ENCODE peak calls at places on chromosomes 12 and 14, in five cellular contexts. I is astrocyte; W is left ventricle myocardium inferior; F is effector memory CD4-positive, alpha-beta T cell; A is fibroblast of lung. H is an unnamed sample.

GRCh38 chr12:43580601-43581000 is 28.6 kb upstream of the ADAMTS20 start:
- DNase-seq in I (no peak), W (no peak), F (no peak), A (no peak), H (no peak)

GRCh38 chr12:122106891-122107660 is 28.5 kb downstream of the MLXIP start:
- DNase-seq in I (peak; percentile 91), W (peak; percentile 66), F (no peak), A (peak; percentile 37), H (peak; percentile 80)

GRCh38 chr12:34292736-34293625 is 270.7 kb downstream of the ALG10 start:
- DNase-seq in I (no peak), W (peak; percentile 5), F (no peak), A (no peak), H (peak; percentile 38)

GRCh38 chr12:57142727-57143126 is 4.7 kb downstream of the LRP1-AS start:
- DNase-seq in I (no peak), W (no peak), F (no peak), A (no peak), H (no peak)

GRCh38 chr14:55127491-55127951 is 1.5 kb upstream of the LGALS3 start:
- DNase-seq in I (peak; percentile 78), W (no peak), F (no peak), A (no peak), H (no peak)

GRCh38 chr14:86654558-86655184 is 1124.7 kb downstream of the FLRT2 start:
- DNase-seq in I (no peak), W (peak; percentile 23), F (peak; percentile 7), A (peak; percentile 47), H (peak; percentile 40)

GRCh38 chr12:52351196-52352059 is 15.9 kb downstream of the KRT85 start:
- DNase-seq in I (no peak), W (peak; percentile 50), F (peak; percentile 19), A (no peak), H (peak; percentile 69)

GRCh38 chr14:92352158-92352985 is 29.4 kb downstream of the SLC24A4 start:
- DNase-seq in I (no peak), W (no peak), F (no peak), A (peak; percentile 22), H (no peak)

GRCh38 chr12:21456291-21456780 is 18.9 kb downstream of the PYROXD1 start:
- DNase-seq in I (no peak), W (no peak), F (no peak), A (no peak), H (no peak)

GRCh38 chr14:21846227-21846885 is 172.7 kb upstream of the OR4E1 start:
- DNase-seq in I (no peak), W (no peak), F (peak; percentile 30), A (no peak), H (peak; percentile 46)

GRCh38 chr14:55973285-55973800 is 144.9 kb upstream of the PELI2 start:
- DNase-seq in I (no peak), W (no peak), F (no peak), A (no peak), H (no peak)

GRCh38 chr12:30862486-30862885 is 64.1 kb upstream of the TSPAN11 start:
- DNase-seq in I (peak; percentile 35), W (peak; percentile 64), F (no peak), A (peak; percentile 18), H (peak; percentile 57)

GRCh38 chr12:45575417-45575816 is 154.1 kb upstream of the ARID2 start:
- DNase-seq in I (no peak), W (no peak), F (no peak), A (no peak), H (no peak)

GRCh38 chr14:74960702-74961101 is 5.3 kb upstream of the PGF start:
- DNase-seq in I (no peak), W (no peak), F (no peak), A (no peak), H (no peak)

GRCh38 chr14:56359245-56359644 is 220.4 kb upstream of the TMEM260 start:
- DNase-seq in I (no peak), W (no peak), F (no peak), A (peak; percentile 42), H (no peak)

GRCh38 chr14:64768401-64769095 is 64.3 kb downstream of the PLEKHG3 start:
- DNase-seq in I (no peak), W (no peak), F (no peak), A (no peak), H (no peak)

GRCh38 chr12:6941786-6942185 is 1.8 kb upstream of the RNU7-1 start:
- DNase-seq in I (no peak), W (no peak), F (no peak), A (no peak), H (peak; percentile 66)

GRCh38 chr12:37543131-37543965 is 773.2 kb upstream of the ALG10B start:
- DNase-seq in I (no peak), W (no peak), F (no peak), A (no peak), H (no peak)
- H3K9me3 ChIP-seq in I (peaks cover 8% of the 10 kb centered on the region), W (no peaks in the 10 kb centered on the region), F (no peaks in the 10 kb centered on the region), A (no peaks in the 10 kb centered on the region), H (no peaks in the 10 kb centered on the region)

GRCh38 chr12:79673334-79673733 is 17.4 kb downstream of the PAWR start:
- DNase-seq in I (no peak), W (no peak), F (no peak), A (no peak), H (no peak)
- H3K4me3 ChIP-seq in I (no peak overlapping the region), W (no peak overlapping the region), F (no peak overlapping the region), A (no peak overlapping the region), H (no peak overlapping the region)

DNA sequence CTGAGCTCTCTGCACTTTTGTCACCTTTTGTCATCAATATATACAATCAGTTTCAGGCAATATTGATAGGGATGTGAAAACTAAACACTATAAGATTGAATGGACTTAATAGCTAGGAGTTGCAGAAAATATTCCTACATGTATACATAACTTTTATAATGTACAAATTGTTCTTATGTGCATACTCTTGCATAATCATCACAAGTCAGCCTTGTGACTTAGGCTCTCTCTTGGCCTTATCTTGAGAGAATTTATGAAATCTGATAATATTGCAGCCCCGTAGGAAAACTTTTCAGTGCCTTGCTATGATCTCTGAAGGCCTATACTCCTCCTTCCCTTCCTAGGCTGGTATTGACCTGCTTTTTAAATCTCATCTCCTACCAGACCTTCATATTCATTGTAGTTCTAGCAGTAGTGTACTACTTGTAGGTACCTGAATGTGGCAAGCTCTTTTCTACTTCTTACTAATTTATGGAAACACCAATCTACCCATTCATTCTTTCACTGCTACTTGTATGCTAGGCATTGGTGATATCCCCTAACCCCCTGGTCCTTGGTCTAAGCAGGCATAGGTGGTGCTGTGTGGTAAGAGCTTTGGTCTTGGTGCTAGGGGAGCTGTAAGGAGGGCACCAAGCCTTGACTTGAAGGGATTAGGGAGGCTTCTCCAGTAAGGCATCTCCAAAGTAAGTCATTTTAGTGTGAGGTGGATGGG is 100.0 kb downstream of the PRKCH start:
- DNase-seq in I (no peak), W (no peak), F (no peak), A (peak; percentile 15), H (no peak)
- H3K27ac ChIP-seq in I (no peak overlapping the region), W (no peak overlapping the region), F (peak overlapping the region; percentile 7), A (no peak overlapping the region), H (no peak overlapping the region)

DNA sequence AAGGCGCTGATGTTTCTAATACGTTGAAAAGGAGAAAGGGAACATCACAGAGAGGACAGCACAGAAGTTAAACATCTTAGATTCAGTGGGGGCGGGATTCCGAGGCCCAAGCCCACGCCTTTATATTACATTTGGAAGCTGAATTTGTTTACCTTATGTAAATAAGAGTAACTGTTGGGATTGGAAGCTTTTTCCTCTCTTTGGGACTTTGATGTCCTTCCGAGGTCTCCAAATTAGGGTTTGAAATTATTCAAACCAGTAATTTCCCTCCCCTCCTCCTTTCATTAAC is 6.4 kb downstream of the FOXA1 start:
- DNase-seq in I (no peak), W (no peak), F (no peak), A (no peak), H (no peak)
- H3K9me3 ChIP-seq in I (no peaks in the 10 kb centered on the region), W (no peaks in the 10 kb centered on the region), F (no peaks in the 10 kb centered on the region), A (no peaks in the 10 kb centered on the region), H (no peaks in the 10 kb centered on the region)

GRCh38 chr14:69084023-69084422 is 68.9 kb downstream of the DCAF5 start:
- DNase-seq in I (no peak), W (no peak), F (no peak), A (no peak), H (no peak)

GRCh38 chr14:69083181-69083580 is 69.7 kb downstream of the DCAF5 start:
- DNase-seq in I (no peak), W (no peak), F (no peak), A (no peak), H (no peak)

GRCh38 chr14:69079188-69079742 is 73.7 kb downstream of the DCAF5 start:
- DNase-seq in I (peak; percentile 94), W (no peak), F (no peak), A (peak; percentile 76), H (no peak)

GRCh38 chr14:69079747-69080146 is 73.2 kb downstream of the DCAF5 start:
- DNase-seq in I (no peak), W (no peak), F (no peak), A (no peak), H (no peak)

DNA sequence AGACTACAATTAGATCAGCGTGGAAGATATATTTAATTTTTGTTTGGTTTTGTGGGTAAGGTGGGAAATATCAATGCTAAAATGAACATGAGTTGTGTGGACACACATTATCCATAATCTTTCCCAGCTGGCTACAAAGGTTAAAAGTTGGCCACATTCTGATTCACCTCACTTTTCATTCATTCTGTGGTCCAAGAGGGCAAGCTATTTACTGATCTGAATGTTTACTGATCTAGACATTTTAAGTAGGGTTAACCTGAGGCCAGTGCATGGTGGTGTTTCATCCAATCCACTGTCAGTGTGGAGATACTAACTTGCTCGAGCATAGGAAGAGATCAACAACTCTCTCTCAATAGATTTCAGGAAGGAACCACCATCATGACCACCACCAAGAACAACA is 71.6 kb downstream of the DCAF5 start:
- DNase-seq in I (no peak), W (no peak), F (no peak), A (no peak), H (no peak)
- H3K4me3 ChIP-seq in I (no peak overlapping the region), W (no peak overlapping the region), F (no peak overlapping the region), A (no peak overlapping the region), H (no peak overlapping the region)

GRCh38 chr14:91245029-91245428 is 525 bp upstream of the GPR68 start:
- DNase-seq in I (no peak), W (no peak), F (peak; percentile 71), A (no peak), H (peak; percentile 47)
- H3K27ac ChIP-seq in I (no peak overlapping the region), W (no peak overlapping the region), F (peak overlapping the region; percentile 96), A (no peak overlapping the region), H (no peak overlapping the region)

GRCh38 chr14:78182722-78183121 is 12.5 kb downstream of the NRXN3 start:
- DNase-seq in I (no peak), W (no peak), F (no peak), A (no peak), H (no peak)
- H3K9me3 ChIP-seq in I (peaks cover 3% of the 10 kb centered on the region), W (no peaks in the 10 kb centered on the region), F (no peaks in the 10 kb centered on the region), A (no peaks in the 10 kb centered on the region), H (no peaks in the 10 kb centered on the region)

DNA sequence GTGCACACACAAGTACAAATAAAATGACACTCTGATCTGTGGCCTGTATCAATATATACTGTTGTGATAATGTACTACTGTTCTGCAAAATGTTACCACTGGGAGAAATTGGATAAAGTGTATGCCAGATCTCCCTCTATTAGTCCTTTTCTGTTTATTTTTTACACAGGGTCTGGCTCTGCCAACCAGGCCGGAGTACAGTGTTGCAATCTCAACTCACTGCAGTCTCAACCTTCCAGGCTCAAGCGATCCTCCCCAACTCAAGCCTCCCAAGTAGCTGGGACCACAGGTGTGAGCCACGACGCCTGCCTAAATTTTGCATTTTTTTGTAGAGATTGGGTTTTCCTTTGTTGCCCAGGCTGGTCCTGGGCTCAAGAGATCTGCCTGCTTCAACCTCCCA is 1.9 kb downstream of the NT5DC3 start:
- DNase-seq in I (no peak), W (no peak), F (no peak), A (peak; percentile 58), H (no peak)
- H3K4me3 ChIP-seq in I (peak overlapping the region; percentile 68), W (no peak overlapping the region), F (no peak overlapping the region), A (no peak overlapping the region), H (no peak overlapping the region)

GRCh38 chr12:69123909-69124638 is 115.3 kb upstream of the CPSF6 start:
- DNase-seq in I (no peak), W (no peak), F (no peak), A (no peak), H (no peak)
- H3K27ac ChIP-seq in I (no peak overlapping the region), W (no peak overlapping the region), F (no peak overlapping the region), A (no peak overlapping the region), H (no peak overlapping the region)

H was measured in right cardiac atrium.